ENCODE peak calls at places on chromosomes 12 and 14, in five cellular contexts. T, O, I, Y and N are unnamed samples.

GRCh38 chr14:104115691-104116543 is 22.5 kb upstream of the KIF26A start:
- DNase-seq in T (peak), O (no peak), I (peak), Y (peak), N (peak)

GRCh38 chr12:117850048-117850447 is 118.7 kb downstream of the KSR2 start:
- DNase-seq in T (peak), O (peak), I (peak), Y (no peak), N (peak)

GRCh38 chr12:58750484-58750883 is 169.8 kb downstream of the LRIG3 start:
- DNase-seq in T (no peak), O (no peak), I (no peak), Y (no peak), N (no peak)

GRCh38 chr14:81784084-81784483 is 250.4 kb upstream of the SEL1L start:
- DNase-seq in T (no peak), O (no peak), I (no peak), Y (no peak), N (no peak)

GRCh38 chr12:47868552-47869031 is 36.2 kb downstream of the VDR start:
- DNase-seq in T (no peak), O (peak), I (peak), Y (no peak), N (no peak)

GRCh38 chr14:40218282-40218941 is 786.2 kb upstream of the FBXO33 start:
- DNase-seq in T (no peak), O (no peak), I (no peak), Y (no peak), N (no peak)

GRCh38 chr12:124347805-124348658 is 53.1 kb downstream of the RFLNA start:
- DNase-seq in T (no peak), O (no peak), I (no peak), Y (no peak), N (peak)

GRCh38 chr12:103495158-103495782 is 498 bp downstream of the C12orf42 start:
- DNase-seq in T (no peak), O (peak), I (peak), Y (no peak), N (no peak)

GRCh38 chr12:67540920-67541624 is 107.5 kb upstream of the DYRK2 start:
- DNase-seq in T (no peak), O (no peak), I (no peak), Y (no peak), N (no peak)

GRCh38 chr14:71594828-71595227 is 337.4 kb upstream of the RGS6 start:
- DNase-seq in T (no peak), O (no peak), I (no peak), Y (no peak), N (no peak)

GRCh38 chr12:105721915-105722314 is 391.4 kb downstream of the C12orf75 start:
- DNase-seq in T (no peak), O (no peak), I (no peak), Y (no peak), N (no peak)

GRCh38 chr14:96001866-96002510 is 37.2 kb upstream of the C14orf132 start:
- DNase-seq in T (no peak), O (no peak), I (peak), Y (no peak), N (no peak)

GRCh38 chr14:32846821-32847220 is 91.9 kb upstream of the NPAS3 start:
- DNase-seq in T (no peak), O (no peak), I (no peak), Y (no peak), N (no peak)

GRCh38 chr14:77458249-77458950 is 507 bp downstream of the AHSA1 start:
- DNase-seq in T (peak), O (no peak), I (peak), Y (no peak), N (peak)

GRCh38 chr12:88266851-88267360 is 124.8 kb downstream of the TMTC3 start:
- DNase-seq in T (no peak), O (no peak), I (no peak), Y (no peak), N (no peak)

GRCh38 chr12:113127791-113128199 is 7.8 kb downstream of the RASAL1 start:
- DNase-seq in T (no peak), O (no peak), I (no peak), Y (no peak), N (no peak)

GRCh38 chr12:47755655-47756562 is 2.8 kb downstream of the RAPGEF3 start:
- DNase-seq in T (peak), O (peak), I (no peak), Y (no peak), N (peak)

GRCh38 chr12:25253371-25254068 is 2.8 kb upstream of the KRAS start:
- DNase-seq in T (no peak), O (no peak), I (no peak), Y (no peak), N (no peak)

GRCh38 chr12:113278631-113279030 is 56.3 kb downstream of the SLC8B1 start:
- DNase-seq in T (no peak), O (no peak), I (no peak), Y (no peak), N (no peak)

GRCh38 chr12:57850924-57851323 is 4.4 kb upstream of the CTDSP2 start:
- DNase-seq in T (no peak), O (peak), I (peak), Y (no peak), N (no peak)

GRCh38 chr12:78275886-78276285 is 445.2 kb downstream of the NAV3 start:
- DNase-seq in T (no peak), O (no peak), I (no peak), Y (no peak), N (no peak)

DNA sequence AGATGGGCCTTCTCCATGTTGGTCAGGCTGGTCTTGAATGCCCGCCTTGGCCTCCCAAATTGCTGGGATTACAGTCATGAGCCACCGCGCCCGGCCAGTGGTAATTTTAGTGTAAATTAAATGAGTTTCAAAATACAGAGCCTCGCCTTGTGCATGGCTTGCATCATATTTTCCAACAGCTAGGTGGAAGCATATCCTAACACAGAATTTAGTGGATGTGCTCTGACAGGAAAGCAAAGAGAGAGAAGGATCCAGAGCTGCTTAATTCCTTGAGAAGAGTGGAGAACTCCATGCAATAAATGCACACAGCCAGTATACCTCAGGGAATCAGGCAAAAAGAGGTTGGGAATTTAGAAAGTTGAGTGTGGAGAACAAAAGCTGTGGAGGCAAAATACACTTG is 2.5 kb downstream of the OR6C2 start:
- DNase-seq in T (no peak), O (no peak), I (no peak), Y (no peak), N (no peak)
- TF ChIP-seq CTCF in T (no peak), O (no peak), I (peak), Y (no peak), N (no peak)

GRCh38 chr14:69398053-69398817 is at the start of the genes ERH and SLC39A9:
- DNase-seq in T (peak), O (peak), I (peak), Y (peak), N (peak)

GRCh38 chr14:69387311-69387710 is 10.8 kb downstream of the ERH start:
- DNase-seq in T (no peak), O (no peak), I (no peak), Y (no peak), N (no peak)

GRCh38 chr14:69395929-69396328 is 2.2 kb downstream of the ERH start:
- DNase-seq in T (no peak), O (no peak), I (no peak), Y (no peak), N (no peak)

GRCh38 chr14:69392481-69392880 is 5.6 kb downstream of the ERH start:
- DNase-seq in T (no peak), O (peak), I (no peak), Y (no peak), N (no peak)
- TF ChIP-seq CTCF in T (no peak), O (no peak), I (no peak), Y (no peak), N (no peak)

GRCh38 chr14:65864549-65864948 is 452.0 kb downstream of the FUT8 start:
- DNase-seq in T (no peak), O (no peak), I (no peak), Y (no peak), N (no peak)

GRCh38 chr14:65866906-65867305 is 454.4 kb downstream of the FUT8 start:
- DNase-seq in T (no peak), O (no peak), I (no peak), Y (no peak), N (no peak)

GRCh38 chr14:65864993-65865392 is 452.5 kb downstream of the FUT8 start:
- DNase-seq in T (no peak), O (no peak), I (no peak), Y (no peak), N (no peak)

GRCh38 chr14:65867333-65867732 is 454.8 kb downstream of the FUT8 start:
- DNase-seq in T (no peak), O (no peak), I (no peak), Y (no peak), N (no peak)

DNA sequence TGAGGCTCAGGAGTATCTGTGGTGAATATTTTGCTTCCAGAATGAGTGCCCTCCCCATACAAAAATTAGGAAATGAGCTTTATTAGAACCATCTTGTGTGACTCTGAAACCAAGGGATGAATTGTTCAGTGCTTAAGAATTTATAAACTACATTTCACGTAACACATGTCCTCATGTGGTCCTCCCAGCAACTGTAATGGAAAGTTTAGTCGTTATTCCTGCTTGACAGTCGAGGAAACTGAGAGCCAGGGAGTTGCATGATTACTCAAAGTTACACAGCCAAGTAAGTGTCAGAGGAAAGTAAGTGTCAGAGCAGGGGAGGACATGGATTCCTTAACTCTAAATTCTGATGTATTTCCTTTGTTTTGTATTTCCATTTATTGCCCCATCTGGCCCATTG is 453.9 kb downstream of the FUT8 start:
- DNase-seq in T (no peak), O (no peak), I (no peak), Y (no peak), N (no peak)
- TF ChIP-seq CTCF in T (no peak), O (no peak), I (no peak), Y (no peak), N (no peak)

GRCh38 chr14:65370890-65371289 is 41.6 kb upstream of the FUT8 start:
- DNase-seq in T (no peak), O (peak), I (no peak), Y (no peak), N (no peak)

GRCh38 chr14:65371784-65372183 is 40.7 kb upstream of the FUT8 start:
- DNase-seq in T (no peak), O (no peak), I (no peak), Y (no peak), N (no peak)

GRCh38 chr14:65373011-65373670 is 39.4 kb upstream of the FUT8 start:
- DNase-seq in T (no peak), O (no peak), I (peak), Y (no peak), N (no peak)

GRCh38 chr14:65377576-65377975 is 35.0 kb upstream of the FUT8 start:
- DNase-seq in T (no peak), O (no peak), I (no peak), Y (peak), N (no peak)

DNA sequence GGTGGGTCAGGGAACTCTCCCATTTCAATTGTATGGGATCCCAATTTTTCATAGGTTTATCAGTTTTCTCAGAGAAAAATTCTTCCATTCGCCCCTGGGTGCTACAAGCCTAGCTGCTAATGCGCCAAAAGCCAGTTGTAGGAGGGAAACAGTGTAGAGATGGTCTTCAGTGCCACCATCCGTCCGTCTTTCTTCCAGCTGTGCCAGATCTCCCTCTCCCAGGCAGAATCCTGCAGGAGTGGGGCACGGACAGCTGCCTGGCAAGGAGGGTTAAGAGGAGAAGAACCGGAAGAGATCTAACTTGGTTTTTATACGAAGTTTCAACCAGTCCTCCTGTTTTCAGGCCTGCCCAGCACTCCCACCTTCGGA is 38.9 kb upstream of the FUT8 start:
- DNase-seq in T (no peak), O (no peak), I (no peak), Y (no peak), N (peak)
- TF ChIP-seq CTCF in T (no peak), O (no peak), I (no peak), Y (no peak), N (peak)

GRCh38 chr14:36313898-36314297 is 6.5 kb downstream of the MBIP start:
- DNase-seq in T (no peak), O (no peak), I (no peak), Y (no peak), N (no peak)
- TF ChIP-seq CTCF in T (no peak), O (no peak), I (no peak), Y (no peak), N (no peak)